ENCODE peak calls at places on chromosomes 3 and 15, in five cellular contexts. R is lower lobe of right lung, P is transverse colon, T is stomach, K is IMR-90. U is an unnamed sample.

GRCh38 chr15:86555939-86556725 is 476.5 kb downstream of the AGBL1 start:
- DNase-seq in R (no peak), T (no peak), P (no peak), K (no peak), U (no peak)

GRCh38 chr3:11567516-11568467 is 75.9 kb downstream of the VGLL4 start:
- DNase-seq in T (no peak), P (no peak), K (peak; percentile 84), R (no peak), U (no peak)

GRCh38 chr15:81337713-81338157 is 13.8 kb upstream of the STARD5 start:
- DNase-seq in P (no peak), R (no peak), K (no peak), T (no peak), U (no peak)

GRCh38 chr3:12670789-12671450 is 7.0 kb upstream of the RAF1 start:
- DNase-seq in T (no peak), R (peak; percentile 28), P (no peak), K (no peak), U (no peak)

GRCh38 chr3:112499328-112499727 is at the start of gene BTLA:
- DNase-seq in K (no peak), T (no peak), R (no peak), P (no peak), U (peak; percentile 11)

GRCh38 chr15:57861039-57861638 is 154.6 kb downstream of the POLR2M start:
- DNase-seq in P (no peak), K (peak; percentile 66), T (no peak), R (no peak), U (no peak)

GRCh38 chr15:64288999-64289398 is 67.0 kb downstream of the CSNK1G1 start:
- DNase-seq in R (peak; percentile 72), P (no peak), K (no peak), T (no peak), U (no peak)

GRCh38 chr3:179073816-179074215 is 2.2 kb upstream of the ZMAT3 start:
- DNase-seq in R (no peak), P (no peak), K (no peak), T (no peak), U (no peak)

GRCh38 chr3:171833775-171834460 is 9.2 kb upstream of the TMEM212 start:
- DNase-seq in K (peak; percentile 87), T (no peak), P (no peak), R (no peak), U (no peak)

GRCh38 chr3:127747751-127748521 is 74.4 kb downstream of the MGLL start:
- DNase-seq in K (peak; percentile 95), T (peak; percentile 77), R (peak; percentile 79), P (peak; percentile 71), U (no peak)

GRCh38 chr3:132730891-132731580 is 8.8 kb upstream of the NPHP3 start:
- DNase-seq in P (no peak), K (peak; percentile 57), R (no peak), T (no peak), U (no peak)

GRCh38 chr3:41200669-41201021 is 1.3 kb downstream of the CTNNB1 start:
- DNase-seq in K (peak; percentile 51), P (peak; percentile 23), R (no peak), T (no peak), U (no peak)

GRCh38 chr15:98416222-98416835 is 232.0 kb upstream of the IGF1R start:
- DNase-seq in P (no peak), T (no peak), K (peak; percentile 4), R (no peak), U (no peak)

GRCh38 chr3:156626104-156626503 is 48.3 kb upstream of the TIPARP start:
- DNase-seq in R (peak; percentile 82), T (no peak), K (no peak), P (peak; percentile 33), U (no peak)

GRCh38 chr3:142029052-142029642 is 120.2 kb downstream of the TFDP2 start:
- DNase-seq in P (no peak), R (no peak), K (no peak), T (no peak), U (no peak)

GRCh38 chr3:187999821-188000220 is 154.1 kb upstream of the LPP start:
- DNase-seq in K (no peak), T (no peak), P (no peak), R (no peak), U (no peak)

GRCh38 chr15:100053476-100054121 is 288.2 kb downstream of the ADAMTS17 start:
- DNase-seq in T (no peak), P (no peak), K (no peak), R (no peak), U (no peak)

GRCh38 chr3:81951106-81951505 is 189.7 kb upstream of the GBE1 start:
- DNase-seq in P (no peak), K (no peak), R (no peak), T (no peak), U (no peak)

GRCh38 chr3:52291508-52292181 is 4.0 kb downstream of the GLYCTK start:
- DNase-seq in P (peak; percentile 41), K (no peak), R (peak; percentile 32), T (no peak), U (peak; percentile 52)

GRCh38 chr3:186281172-186281571 is 80.9 kb downstream of the DGKG start:
- DNase-seq in P (no peak), R (no peak), T (no peak), K (peak; percentile 88), U (no peak)

GRCh38 chr3:53803124-53803815 is 42.9 kb downstream of the CHDH start:
- DNase-seq in T (no peak), R (no peak), P (no peak), K (no peak), U (no peak)

GRCh38 chr15:34619151-34619550 is 35.7 kb upstream of the GOLGA8B start:
- DNase-seq in R (no peak), K (no peak), P (no peak), T (no peak), U (no peak)

GRCh38 chr3:172981407-172981983 is 159.5 kb downstream of the SPATA16 start:
- DNase-seq in K (no peak), R (no peak), T (no peak), P (no peak), U (no peak)

GRCh38 chr3:63791974-63792373 is 27.1 kb upstream of the C3orf49 start:
- DNase-seq in P (no peak), T (no peak), R (no peak), K (peak; percentile 53), U (no peak)

GRCh38 chr3:13878711-13879101 is 1.2 kb downstream of the WNT7A start:
- DNase-seq in P (no peak), R (no peak), T (no peak), K (no peak), U (peak; percentile 54)

GRCh38 chr3:49647741-49648140 is 26.4 kb upstream of the APEH start:
- DNase-seq in R (no peak), T (no peak), K (no peak), P (no peak), U (no peak)

GRCh38 chr3:52440249-52440551 is 4.7 kb downstream of the SEMA3G start:
- DNase-seq in K (no peak), R (no peak), T (no peak), P (no peak), U (no peak)

GRCh38 chr15:41487802-41488201 is 5.9 kb upstream of the ITPKA start:
- DNase-seq in K (peak; percentile 21), T (no peak), R (no peak), P (no peak), U (no peak)

GRCh38 chr15:58505581-58505980 is 73.8 kb downstream of the LIPC start:
- DNase-seq in P (no peak), T (no peak), K (peak; percentile 39), R (no peak), U (no peak)

GRCh38 chr15:99704444-99704838 is 28.8 kb downstream of the LYSMD4 start:
- DNase-seq in K (peak; percentile 90), P (no peak), R (no peak), T (no peak), U (no peak)

GRCh38 chr3:15287565-15288330 is 44.6 kb downstream of the SH3BP5 start:
- DNase-seq in K (peak; percentile 94), P (peak; percentile 57), R (peak; percentile 73), T (peak; percentile 43), U (no peak)

GRCh38 chr3:18998069-18998468 is 150.2 kb upstream of the KCNH8 start:
- DNase-seq in P (no peak), R (no peak), T (no peak), K (no peak), U (no peak)

GRCh38 chr15:62119224-62119925 is 45.7 kb downstream of the C2CD4B start:
- DNase-seq in R (no peak), P (no peak), T (no peak), K (peak; percentile 97), U (no peak)

GRCh38 chr3:127610105-127610504 is 11.9 kb downstream of the MCM2 start:
- DNase-seq in T (no peak), P (no peak), R (no peak), K (peak; percentile 41), U (no peak)

GRCh38 chr15:23594252-23594770 is 28.8 kb downstream of the MKRN3 start:
- DNase-seq in K (no peak), T (no peak), P (no peak), R (no peak), U (no peak)

GRCh38 chr3:43854916-43855315 is 164.2 kb downstream of the ABHD5 start:
- DNase-seq in P (no peak), T (no peak), R (no peak), K (no peak), U (no peak)
- H3K27me3 ChIP-seq in P (peaks cover 72% of the 10 kb centered on the region), T (peaks cover 14% of the 10 kb centered on the region), R (peaks cover 26% of the 10 kb centered on the region), K (peaks cover 2% of the 10 kb centered on the region), U (peaks cover 8% of the 10 kb centered on the region)

GRCh38 chr15:73857193-73857920 is 16.0 kb upstream of the TBC1D21 start:
- DNase-seq in T (no peak), R (no peak), K (no peak), P (no peak), U (no peak)
- H3K27me3 ChIP-seq in T (no peaks in the 10 kb centered on the region), R (peaks cover 5% of the 10 kb centered on the region), K (peaks cover 63% of the 10 kb centered on the region), P (peaks cover 21% of the 10 kb centered on the region), U (no peaks in the 10 kb centered on the region)

GRCh38 chr3:46052531-46052930 is 25.2 kb upstream of the XCR1 start:
- DNase-seq in T (no peak), R (no peak), K (no peak), P (no peak), U (no peak)
- H3K27me3 ChIP-seq in T (no peaks in the 10 kb centered on the region), R (no peaks in the 10 kb centered on the region), K (peaks cover 26% of the 10 kb centered on the region), P (no peaks in the 10 kb centered on the region), U (no peaks in the 10 kb centered on the region)

GRCh38 chr3:185152433-185153169 is at the start of gene C3orf70:
- DNase-seq in K (peak; percentile 44), R (peak; percentile 61), P (peak; percentile 69), T (peak; percentile 60), U (no peak)
- H3K27me3 ChIP-seq in K (peaks cover 35% of the 10 kb centered on the region), R (peaks cover 10% of the 10 kb centered on the region), P (peaks cover 4% of the 10 kb centered on the region), T (peaks cover 15% of the 10 kb centered on the region), U (peaks cover 17% of the 10 kb centered on the region)

DNA sequence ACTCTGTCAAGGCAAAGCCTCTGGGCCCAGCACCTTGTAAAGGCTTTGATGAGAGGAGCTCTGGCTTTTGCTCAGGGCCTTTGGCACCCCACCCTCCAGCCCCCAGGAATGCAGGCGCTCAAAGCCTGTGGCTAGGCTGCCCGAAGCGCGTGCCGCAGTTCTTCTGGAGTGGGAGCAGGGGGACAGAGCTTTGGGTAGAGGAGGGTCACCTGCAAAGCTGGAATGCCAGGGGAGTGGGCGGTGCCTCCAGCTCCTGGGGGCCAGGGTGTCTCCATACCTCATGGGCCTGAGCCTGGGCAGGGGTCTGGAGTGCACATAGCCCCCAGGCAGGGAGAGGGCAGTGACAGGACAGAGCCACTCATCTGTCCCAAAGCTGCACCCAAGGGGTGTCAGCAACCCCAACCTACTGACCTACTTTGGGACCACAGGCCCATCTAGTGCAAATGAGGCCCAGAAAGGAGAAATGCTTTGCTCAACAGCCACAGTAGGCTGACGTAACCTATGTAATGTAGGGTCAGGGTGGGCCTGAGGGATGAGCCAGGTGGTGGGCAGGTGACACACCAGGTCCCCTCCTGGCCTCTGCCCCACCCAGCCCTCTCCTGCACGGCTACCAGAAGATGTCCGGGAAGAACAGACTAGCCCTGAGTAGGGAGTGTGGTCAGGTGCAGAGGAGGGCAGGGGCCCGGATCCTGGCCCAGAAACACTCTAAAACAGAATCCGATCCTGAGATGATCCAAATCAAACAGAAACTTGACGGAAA is 2.2 kb upstream of the CALML4 start:
- DNase-seq in P (no peak), K (no peak), T (peak; percentile 23), R (no peak), U (no peak)
- H3K27me3 ChIP-seq in P (no peaks in the 10 kb centered on the region), K (no peaks in the 10 kb centered on the region), T (no peaks in the 10 kb centered on the region), R (no peaks in the 10 kb centered on the region), U (no peaks in the 10 kb centered on the region)